ENCODE peak calls at places on chromosomes 4 and X, in six cellular contexts. K is A549, M is heart left ventricle, V is lung, Y is mesenchymal stem cell, W is cardiac muscle cell. F is an unnamed sample.

GRCh38 chr4:94995684-94996394 is 238.1 kb downstream of the BMPR1B start:
- DNase-seq in V (no peak), M (peak), W (peak), Y (peak), K (no peak), F (no peak)

GRCh38 chr4:126267689-126268088 is 952.9 kb downstream of the FAT4 start:
- DNase-seq in M (no peak), K (no peak), Y (peak), W (no peak), V (no peak), F (no peak)

GRCh38 chr4:189840356-189840755 is 100.3 kb upstream of the FRG1 start:
- DNase-seq in W (no peak), K (no peak), Y (no peak), V (no peak), M (no peak), F (no peak)

GRCh38 chr4:113971706-113972360 is 7.6 kb downstream of the ARSJ start:
- DNase-seq in Y (peak), W (no peak), M (no peak), V (no peak), K (no peak), F (no peak)

GRCh38 chrX:140764401-140764919 is 54.9 kb downstream of the LINC00632 start:
- DNase-seq in K (no peak), V (no peak), M (no peak), W (peak), Y (peak), F (peak)

GRCh38 chr4:94497690-94498089 is 45.9 kb downstream of the PDLIM5 start:
- DNase-seq in M (no peak), K (no peak), W (no peak), V (no peak), Y (no peak), F (no peak)

GRCh38 chr4:53119685-53120084 is 246.2 kb downstream of the SCFD2 start:
- DNase-seq in Y (peak), W (peak), V (no peak), M (no peak), K (no peak), F (no peak)

GRCh38 chr4:118821590-118822293 is 14.2 kb downstream of the SEC24D start:
- DNase-seq in V (no peak), M (no peak), K (no peak), Y (no peak), W (no peak), F (no peak)

GRCh38 chr4:78417603-78418002 is 134.0 kb upstream of the ANXA3 start:
- DNase-seq in W (no peak), M (no peak), Y (no peak), V (no peak), K (no peak), F (no peak)

GRCh38 chrX:7926914-7927258 is 327 bp downstream of the PNPLA4 start:
- DNase-seq in K (no peak), W (no peak), V (no peak), M (no peak), Y (no peak), F (no peak)

GRCh38 chrX:73850124-73851013 is 287.4 kb downstream of the CHIC1 start:
- DNase-seq in W (peak), M (no peak), Y (no peak), V (peak), K (peak), F (no peak)

GRCh38 chr4:2141022-2141761 is 82.1 kb downstream of the NAT8L start:
- DNase-seq in V (no peak), W (no peak), K (no peak), M (no peak), Y (no peak), F (no peak)

GRCh38 chr4:37827030-37827705 is 682 bp downstream of the PGM2 start:
- DNase-seq in Y (peak), W (peak), M (no peak), V (no peak), K (peak), F (no peak)

GRCh38 chr4:25970691-25971427 is 56.8 kb downstream of the SMIM20 start:
- DNase-seq in V (no peak), W (no peak), K (no peak), M (no peak), Y (peak), F (no peak)

GRCh38 chr4:10998826-10999225 is 314.3 kb upstream of the CLNK start:
- DNase-seq in Y (peak), K (no peak), V (no peak), W (no peak), M (no peak), F (no peak)

GRCh38 chrX:28880136-28880535 is 292.9 kb downstream of the IL1RAPL1 start:
- DNase-seq in V (no peak), W (peak), M (no peak), Y (peak), K (no peak), F (no peak)

GRCh38 chr4:37682701-37683401 is 3.3 kb downstream of the RELL1 start:
- DNase-seq in V (no peak), K (peak), W (no peak), Y (peak), M (no peak), F (no peak)

GRCh38 chrX:287670-288069 is 6.5 kb downstream of the PLCXD1 start:
- DNase-seq in W (no peak), V (no peak), K (no peak), M (peak), Y (no peak), F (no peak)

GRCh38 chr4:179353791-179354190 is 1911.6 kb upstream of the AGA start:
- DNase-seq in W (no peak), K (no peak), M (no peak), Y (peak), V (no peak), F (no peak)

GRCh38 chrX:111519215-111519614 is 7.8 kb downstream of the SERTM2 start:
- DNase-seq in V (no peak), Y (peak), M (no peak), K (no peak), W (peak), F (no peak)

GRCh38 chrX:134849390-134849789 is 141.4 kb upstream of the SMIM10 start:
- DNase-seq in V (no peak), M (no peak), Y (peak), K (no peak), W (no peak), F (no peak)

GRCh38 chr4:185774815-185775684 is 36.9 kb downstream of the SORBS2 start:
- DNase-seq in V (peak), K (no peak), M (peak), Y (peak), W (peak), F (peak)

GRCh38 chrX:5646818-5647217 is 581.8 kb downstream of the NLGN4X start:
- DNase-seq in K (no peak), M (no peak), V (no peak), Y (no peak), W (no peak), F (no peak)

DNA sequence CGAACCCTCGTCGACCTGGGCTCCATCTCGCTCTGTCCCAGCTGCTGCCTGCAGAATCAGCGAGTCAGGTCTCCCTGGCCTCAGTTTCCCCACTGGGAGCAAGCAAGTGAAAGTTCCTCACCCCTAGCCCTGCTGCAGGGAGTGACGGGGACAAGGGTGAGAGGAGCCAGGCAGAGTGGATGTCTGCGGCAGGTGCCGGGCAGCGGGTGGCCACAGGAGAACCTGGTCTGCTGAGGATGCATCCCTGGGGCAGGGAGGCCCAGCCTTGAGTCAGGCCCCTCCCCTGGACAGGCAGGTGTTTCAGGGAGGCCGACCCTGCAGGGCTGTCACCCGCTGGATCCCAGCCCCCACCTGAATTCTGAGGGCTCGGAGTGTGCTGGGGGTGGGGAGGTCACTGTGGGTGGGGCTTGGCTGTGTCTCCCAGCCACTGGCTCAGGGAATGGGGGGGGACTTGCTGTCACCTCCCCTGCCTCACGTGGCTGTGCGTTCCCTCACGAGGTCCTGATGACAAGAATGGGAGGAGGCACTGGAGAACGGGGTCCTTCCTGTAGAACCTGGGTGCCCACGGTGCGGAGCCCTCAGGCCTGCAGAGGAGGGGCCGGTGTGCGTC is 33.2 kb downstream of the LRPAP1 start:
- DNase-seq in K (no peak), W (no peak), M (no peak), Y (no peak), V (no peak), F (no peak)
- H3K4me3 ChIP-seq in K (no peak), W (no peak), M (no peak), Y (no peak), V (no peak), F (no peak)

GRCh38 chr4:39363773-39364393 is 2.3 kb downstream of the RFC1 start:
- DNase-seq in Y (no peak), V (no peak), W (no peak), M (no peak), K (no peak), F (no peak)
- H3K27ac ChIP-seq in Y (no peak), V (no peak), W (no peak), M (no peak), K (no peak), F (no peak)

DNA sequence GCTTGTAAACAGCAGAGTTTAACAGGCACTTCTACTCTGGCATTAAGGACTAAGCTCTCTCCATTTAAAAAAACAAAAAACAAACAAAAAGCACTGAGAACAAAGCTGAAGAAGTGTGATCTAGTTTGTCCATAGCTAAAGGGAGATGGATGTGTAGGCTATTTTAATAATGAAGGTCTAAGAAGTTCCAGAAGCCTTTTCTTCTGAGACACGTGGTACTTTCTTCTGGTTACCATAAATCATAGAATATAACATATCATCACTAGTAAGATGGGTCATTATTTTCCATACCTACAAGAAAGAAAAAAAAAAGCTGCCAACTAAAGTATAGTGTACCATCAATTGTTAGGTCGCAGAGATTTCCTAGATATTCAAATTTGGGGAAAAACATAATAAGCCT is 722 bp upstream of the NBDY start:
- DNase-seq in W (peak), Y (no peak), V (no peak), K (no peak), M (no peak), F (no peak)
- H3K4me3 ChIP-seq in W (peak), Y (peak), V (no peak), K (peak), M (peak), F (no peak)

DNA sequence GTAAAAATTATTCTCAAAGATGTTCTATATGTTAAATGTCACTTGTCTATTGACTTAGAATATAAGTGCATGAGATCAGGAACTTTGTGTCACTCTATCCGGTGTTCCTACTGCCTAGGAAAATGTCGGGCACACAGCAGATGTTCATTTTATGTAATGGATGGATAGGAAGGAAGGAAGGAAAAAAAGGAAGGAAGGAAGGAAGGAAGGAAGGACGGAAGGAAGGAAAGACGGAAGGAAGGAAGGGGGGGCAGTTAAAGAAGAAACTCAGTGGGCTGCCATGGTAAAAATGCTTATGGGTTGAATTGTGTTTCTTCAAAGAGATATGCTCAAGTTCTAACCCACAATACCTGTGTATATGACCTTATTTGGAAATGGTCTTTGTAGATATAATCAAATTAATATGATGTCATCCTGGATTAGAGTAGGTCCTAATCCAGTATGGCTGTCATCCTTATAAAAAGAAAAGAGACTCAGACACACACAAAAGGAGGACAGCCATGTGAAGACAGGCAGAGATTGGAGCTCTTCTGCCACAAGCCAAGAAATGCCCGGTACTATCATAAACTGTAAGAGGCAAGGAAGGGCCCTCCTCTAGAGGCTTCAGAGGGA is 86.3 kb downstream of the COL25A1 start:
- DNase-seq in K (no peak), W (no peak), M (no peak), Y (no peak), V (no peak), F (no peak)
- H3K27ac ChIP-seq in K (no peak), W (no peak), M (no peak), Y (no peak), V (no peak), F (no peak)

GRCh38 chr4:98474408-98474844 is 184.0 kb downstream of the TSPAN5 start:
- DNase-seq in M (no peak), K (no peak), V (no peak), Y (peak), W (no peak), F (no peak)
- H3K4me3 ChIP-seq in M (no peak), K (no peak), V (no peak), Y (no peak), W (no peak), F (no peak)

GRCh38 chr4:7610062-7610670 is 175.4 kb upstream of the PSAPL1 start:
- DNase-seq in Y (no peak), K (no peak), V (no peak), W (no peak), M (no peak), F (no peak)

GRCh38 chr4:7612311-7612710 is 177.6 kb upstream of the PSAPL1 start:
- DNase-seq in M (no peak), Y (no peak), K (no peak), V (no peak), W (no peak), F (no peak)

GRCh38 chr4:7610841-7611240 is 176.1 kb upstream of the PSAPL1 start:
- DNase-seq in V (no peak), K (no peak), M (no peak), W (no peak), Y (no peak), F (no peak)

GRCh38 chr4:7607156-7607910 is 172.6 kb upstream of the PSAPL1 start:
- DNase-seq in V (no peak), M (no peak), K (no peak), W (no peak), Y (no peak), F (no peak)

GRCh38 chr4:7608043-7608442 is 173.3 kb upstream of the PSAPL1 start:
- DNase-seq in K (no peak), Y (no peak), M (no peak), W (no peak), V (no peak), F (no peak)
- H3K27ac ChIP-seq in K (no peak), Y (no peak), M (no peak), W (no peak), V (no peak), F (no peak)